ENCODE peak calls at places on chromosomes 11 and 22, in four cellular contexts. K is suprapubic skin, V is K562, P is GM23338. H is an unnamed sample.

GRCh38 chr22:35882226-35883027 is 146.2 kb downstream of the RBFOX2 start:
- DNase-seq in K (no peak), V (no peak), P (no peak), H (no peak)

GRCh38 chr11:82858556-82859091 is 41.6 kb downstream of the PRCP start:
- DNase-seq in K (no peak), V (no peak), P (no peak), H (peak; percentile 69)

GRCh38 chr11:64996710-64997380 is at the start of gene BATF2:
- DNase-seq in K (no peak), V (peak; percentile 86), P (peak; percentile 94), H (no peak)

GRCh38 chr22:28116261-28116673 is 197.2 kb upstream of the PITPNB start:
- DNase-seq in K (no peak), V (no peak), P (peak; percentile 27), H (no peak)

GRCh38 chr11:111675891-111676290 is 73.6 kb downstream of the SIK2 start:
- DNase-seq in K (no peak), V (no peak), P (no peak), H (no peak)

GRCh38 chr22:35556666-35557065 is 16.0 kb downstream of the RASD2 start:
- DNase-seq in K (no peak), V (no peak), P (no peak), H (no peak)

GRCh38 chr11:126115820-126116319 is 53.2 kb upstream of the CDON start:
- DNase-seq in K (peak; percentile 88), V (no peak), P (peak; percentile 39), H (peak; percentile 8)

GRCh38 chr11:119599864-119600593 is 129.0 kb downstream of the NECTIN1 start:
- DNase-seq in K (no peak), V (no peak), P (no peak), H (no peak)

GRCh38 chr22:17120711-17121234 is 387 bp downstream of the TMEM121B start:
- DNase-seq in K (no peak), V (peak; percentile 36), P (peak; percentile 39), H (no peak)

GRCh38 chr11:35290876-35291275 is 128.5 kb downstream of the SLC1A2 start:
- DNase-seq in K (no peak), V (no peak), P (no peak), H (no peak)

GRCh38 chr11:104319396-104319795 is 155.4 kb upstream of the PDGFD start:
- DNase-seq in K (no peak), V (no peak), P (no peak), H (no peak)

GRCh38 chr11:105790021-105790420 is 180.1 kb downstream of the GRIA4 start:
- DNase-seq in K (no peak), V (no peak), P (no peak), H (no peak)

GRCh38 chr11:19979519-19979845 is 180.8 kb downstream of the DBX1 start:
- DNase-seq in K (no peak), V (no peak), P (no peak), H (no peak)

GRCh38 chr11:80327971-80328614 is 887.3 kb upstream of the TENM4 start:
- DNase-seq in K (no peak), V (no peak), P (peak; percentile 28), H (no peak)

GRCh38 chr22:30196141-30196866 is 50.3 kb downstream of the LIF start:
- DNase-seq in K (peak; percentile 88), V (peak; percentile 27), P (peak; percentile 94), H (peak; percentile 97)

GRCh38 chr11:48040830-48041444 is 60.6 kb downstream of the PTPRJ start:
- DNase-seq in K (no peak), V (no peak), P (no peak), H (no peak)

GRCh38 chr22:49853981-49854791 is 542 bp downstream of the ZBED4 start:
- DNase-seq in K (no peak), V (peak; percentile 78), P (peak; percentile 57), H (no peak)

GRCh38 chr11:46072172-46072964 is 48.9 kb downstream of the PHF21A start:
- DNase-seq in K (no peak), V (no peak), P (no peak), H (no peak)

GRCh38 chr11:24386551-24387404 is 110.1 kb upstream of the LUZP2 start:
- DNase-seq in K (no peak), V (no peak), P (peak; percentile 83), H (no peak)

GRCh38 chr22:49020314-49020713 is 807.4 kb downstream of the BRD1 start:
- DNase-seq in K (no peak), V (no peak), P (no peak), H (no peak)

GRCh38 chr11:117670924-117671323 is 126.1 kb downstream of the DSCAML1 start:
- DNase-seq in K (no peak), V (no peak), P (peak; percentile 78), H (no peak)

GRCh38 chr11:112310867-112311266 is 50.2 kb upstream of the PLET1 start:
- DNase-seq in K (no peak), V (no peak), P (no peak), H (no peak)

GRCh38 chr11:3995949-3996554 is 98.5 kb upstream of the RRM1 start:
- DNase-seq in K (no peak), V (no peak), P (no peak), H (no peak)

GRCh38 chr22:48486163-48486957 is 1341.3 kb downstream of the BRD1 start:
- DNase-seq in K (no peak), V (no peak), P (no peak), H (no peak)

GRCh38 chr22:39300198-39300830 is 19.1 kb downstream of the RPL3 start:
- DNase-seq in K (no peak), V (no peak), P (peak; percentile 60), H (no peak)

GRCh38 chr22:26968873-26969272 is 311.5 kb downstream of the MIAT start:
- DNase-seq in K (no peak), V (no peak), P (no peak), H (no peak)

GRCh38 chr11:313787-314547 is at the start of gene IFITM1:
- DNase-seq in K (peak; percentile 64), V (no peak), P (peak; percentile 87), H (no peak)

GRCh38 chr22:39556970-39557811 is 13.4 kb upstream of the CACNA1I start:
- DNase-seq in K (no peak), V (peak; percentile 44), P (peak; percentile 57), H (no peak)

GRCh38 chr11:102983491-102983890 is 28.0 kb upstream of the MMP13 start:
- DNase-seq in K (no peak), V (no peak), P (no peak), H (no peak)

GRCh38 chr22:49269928-49270327 is 557.7 kb downstream of the BRD1 start:
- DNase-seq in K (no peak), V (no peak), P (no peak), H (no peak)

GRCh38 chr22:23193882-23194281 is 13.6 kb downstream of the BCR start:
- DNase-seq in K (no peak), V (no peak), P (no peak), H (no peak)

GRCh38 chr11:76030973-76031590 is 175.2 kb downstream of the WNT11 start:
- DNase-seq in K (no peak), V (no peak), P (peak; percentile 16), H (peak; percentile 30)

GRCh38 chr11:20671856-20672546 is 2.6 kb downstream of the NELL1 start:
- DNase-seq in K (no peak), V (peak; percentile 19), P (peak; percentile 34), H (no peak)

GRCh38 chr11:63906585-63906984 is 10.4 kb downstream of the RCOR2 start:
- DNase-seq in K (no peak), V (peak; percentile 71), P (peak; percentile 70), H (no peak)

GRCh38 chr11:47408598-47409439 is 429 bp downstream of the SLC39A13 start:
- DNase-seq in K (peak; percentile 85), V (no peak), P (peak; percentile 33), H (no peak)

GRCh38 chr11:38971141-38971540 is 2373.1 kb upstream of the RAG2 start:
- DNase-seq in K (no peak), V (no peak), P (no peak), H (no peak)

GRCh38 chr22:29267462-29267857 is 321 bp downstream of the RHBDD3 start:
- DNase-seq in K (no peak), V (no peak), P (no peak), H (no peak)

GRCh38 chr22:25059438-25059837 is 106.9 kb downstream of the KIAA1671 start:
- DNase-seq in K (no peak), V (no peak), P (no peak), H (no peak)

GRCh38 chr11:66222358-66223149 is 45.9 kb upstream of the RAB1B start:
- DNase-seq in K (peak; percentile 95), V (peak; percentile 94), P (peak; percentile 99), H (peak; percentile 86)
- TF ChIP-seq POLR2AphosphoS5 in K (peak; percentile 20), V (no peak), P (no peak), H (peak; percentile 50)

GRCh38 chr11:115503886-115504278 is 333 bp downstream of the CADM1 start:
- DNase-seq in K (no peak), V (no peak), P (no peak), H (no peak)

GRCh38 chr11:115502636-115503082 is 1.6 kb downstream of the CADM1 start:
- DNase-seq in K (peak; percentile 57), V (no peak), P (peak; percentile 60), H (no peak)

GRCh38 chr11:115501895-115502589 is 2.2 kb downstream of the CADM1 start:
- DNase-seq in K (no peak), V (no peak), P (peak; percentile 30), H (no peak)

GRCh38 chr11:115504279-115505158 is at the start of gene CADM1:
- DNase-seq in K (peak; percentile 95), V (peak; percentile 84), P (peak; percentile 98), H (peak; percentile 46)

DNA sequence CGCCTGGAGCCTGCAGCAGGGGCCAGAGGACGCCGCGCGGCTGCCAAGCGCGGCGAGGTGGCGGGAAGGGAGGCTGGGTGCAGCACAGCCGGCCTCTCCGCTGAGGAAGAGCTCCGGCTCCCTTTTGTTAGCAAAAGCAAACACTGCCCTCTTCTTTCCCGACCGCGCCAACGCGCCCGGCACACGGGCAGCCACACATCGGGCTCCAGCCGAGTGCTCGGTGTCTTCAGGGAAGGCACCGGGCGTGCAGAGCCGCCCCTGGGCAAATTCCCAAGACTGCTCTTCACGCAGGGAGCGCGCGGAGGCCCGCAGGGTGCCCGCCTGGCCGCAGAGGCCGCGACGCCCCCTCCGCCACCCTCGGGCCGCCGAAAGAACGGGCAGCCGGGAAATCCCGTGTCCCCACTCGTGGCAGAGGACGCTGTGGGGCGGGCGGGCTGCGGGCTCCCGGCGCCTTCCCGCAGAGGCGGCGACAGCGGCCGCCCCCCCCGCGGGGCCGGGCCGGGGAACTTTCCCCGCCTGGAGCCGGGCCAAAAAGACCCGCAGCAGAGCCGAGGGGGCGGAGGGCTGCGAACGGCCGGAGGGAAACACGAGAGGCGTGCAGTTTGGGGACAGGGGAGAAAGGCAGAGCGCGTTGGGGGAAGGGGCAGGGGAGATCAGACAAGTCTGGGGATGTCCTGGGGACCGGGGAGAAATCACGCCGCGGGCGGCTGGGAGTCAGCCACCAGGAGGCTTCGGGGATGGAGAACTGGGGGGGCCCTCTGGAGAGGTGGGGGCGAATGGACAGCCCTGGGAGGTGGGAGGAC is 931 bp downstream of the CADM1 start:
- DNase-seq in K (peak; percentile 78), V (no peak), P (peak; percentile 71), H (no peak)
- H3K4me3 ChIP-seq in K (peak overlapping the region; percentile 64), V (no peak overlapping the region), P (peak overlapping the region; percentile 74), H (peak overlapping the region; percentile 81)

GRCh38 chr11:70511345-70511744 is 113.0 kb downstream of the CTTN start:
- DNase-seq in K (no peak), V (peak; percentile 23), P (peak; percentile 79), H (no peak)
- TF ChIP-seq CTCF in K (no peak), V (peak; percentile 26), P (peak; percentile 79), H (no peak)

GRCh38 chr11:33182246-33182878 is 21.1 kb upstream of the CSTF3 start:
- DNase-seq in K (no peak), V (no peak), P (no peak), H (no peak)
- TF ChIP-seq POLR2AphosphoS5 in K (no peak), V (no peak), P (no peak), H (no peak)

GRCh38 chr11:110376711-110377324 is 52.9 kb upstream of the FDX1 start:
- DNase-seq in K (peak; percentile 81), V (peak; percentile 55), P (peak; percentile 84), H (peak; percentile 46)
- H3K4me3 ChIP-seq in K (no peak overlapping the region), V (no peak overlapping the region), P (no peak overlapping the region), H (no peak overlapping the region)